ENCODE peak calls at places on chromosomes 1 and 21, in nine cellular contexts. A is HEK293T; B is heart right ventricle; L is EH; K is dorsolateral prefrontal cortex; D is stimulated activated CD8-positive, alpha-beta memory T cell treated with anti-CD3 and anti-CD28 coated beads, Interleukin-4, amount 100 ng/mL, for 1 hour; X is activated CD8-positive, alpha-beta T cell treated with anti-CD3 and anti-CD28 coated beads for 36 hours; R is H7; E is heart left ventricle. U is an unnamed sample.

GRCh38 chr21:36237441-36237840 is 80.8 kb downstream of the DOP1B start:
- DNase-seq in A (no peak), B (no peak), L (no peak), K (peak; percentile 14), D (no peak), X (no peak), R (no peak), E (no peak), U (no peak)

GRCh38 chr1:184615301-184615700 is 139.4 kb downstream of the EDEM3 start:
- DNase-seq in A (no peak), B (no peak), L (no peak), K (no peak), D (no peak), X (no peak), R (no peak), E (no peak), U (no peak)

GRCh38 chr1:160428655-160429054 is 28.3 kb downstream of the VANGL2 start:
- DNase-seq in A (peak; percentile 66), B (peak; percentile 37), L (peak; percentile 48), K (peak; percentile 63), D (no peak), X (peak; percentile 42), R (peak; percentile 74), E (no peak), U (no peak)

GRCh38 chr1:246428542-246429308 is 78.4 kb downstream of the SMYD3 start:
- DNase-seq in A (no peak), B (no peak), L (peak; percentile 96), K (no peak), D (no peak), X (peak; percentile 72), R (no peak), E (no peak), U (no peak)

GRCh38 chr21:29372063-29372802 is 73.5 kb downstream of the BACH1 start:
- DNase-seq in A (peak; percentile 77), B (no peak), L (peak; percentile 82), K (peak; percentile 61), D (no peak), X (peak; percentile 66), R (peak; percentile 36), E (peak; percentile 34), U (peak; percentile 26)

GRCh38 chr1:93087532-93087931 is 8.4 kb downstream of the MTF2 start:
- DNase-seq in A (no peak), B (no peak), L (no peak), K (no peak), D (no peak), X (no peak), R (no peak), E (no peak), U (no peak)

GRCh38 chr1:112704908-112705627 is 1.9 kb downstream of the RHOC start:
- DNase-seq in A (peak; percentile 76), B (peak; percentile 85), L (peak; percentile 99), K (no peak), D (no peak), X (peak; percentile 83), R (peak; percentile 96), E (peak; percentile 95), U (peak; percentile 66)

GRCh38 chr1:202659541-202659940 is 50.7 kb downstream of the SYT2 start:
- DNase-seq in A (no peak), B (no peak), L (no peak), K (peak; percentile 87), D (no peak), X (no peak), R (no peak), E (no peak), U (no peak)

GRCh38 chr1:116811321-116811720 is 57.1 kb downstream of the CD2 start:
- DNase-seq in A (no peak), B (no peak), L (no peak), K (no peak), D (no peak), X (no peak), R (no peak), E (no peak), U (no peak)

GRCh38 chr1:223195281-223195680 is 52.2 kb upstream of the TLR5 start:
- DNase-seq in A (no peak), B (no peak), L (no peak), K (no peak), D (no peak), X (no peak), R (no peak), E (no peak), U (no peak)

GRCh38 chr1:181675091-181675490 is 191.8 kb downstream of the CACNA1E start:
- DNase-seq in A (no peak), B (no peak), L (no peak), K (no peak), D (no peak), X (no peak), R (no peak), E (no peak), U (no peak)

GRCh38 chr1:4653328-4653660 is 1.1 kb upstream of the AJAP1 start:
- DNase-seq in A (no peak), B (no peak), L (no peak), K (no peak), D (no peak), X (no peak), R (peak; percentile 70), E (no peak), U (no peak)

GRCh38 chr1:116491985-116492811 is 78.6 kb downstream of the CD58 start:
- DNase-seq in A (no peak), B (no peak), L (peak; percentile 50), K (no peak), D (no peak), X (no peak), R (no peak), E (no peak), U (no peak)

GRCh38 chr1:197391303-197392226 is 123.5 kb downstream of the CRB1 start:
- DNase-seq in A (no peak), B (no peak), L (peak; percentile 16), K (no peak), D (no peak), X (no peak), R (no peak), E (no peak), U (peak; percentile 37)

GRCh38 chr1:61183471-61184034 is 101.2 kb downstream of the NFIA start:
- DNase-seq in A (no peak), B (peak; percentile 29), L (peak; percentile 25), K (no peak), D (no peak), X (no peak), R (no peak), E (peak; percentile 42), U (no peak)

GRCh38 chr1:208119225-208119606 is 125.0 kb downstream of the PLXNA2 start:
- DNase-seq in A (no peak), B (no peak), L (no peak), K (no peak), D (no peak), X (no peak), R (no peak), E (no peak), U (no peak)

GRCh38 chr1:188689542-188689941 is 1788.1 kb downstream of the BRINP3 start:
- DNase-seq in A (no peak), B (no peak), L (no peak), K (no peak), D (no peak), X (no peak), R (peak; percentile 8), E (no peak), U (no peak)

GRCh38 chr21:41705546-41706262 is 61.1 kb downstream of the RIPK4 start:
- DNase-seq in A (no peak), B (no peak), L (no peak), K (no peak), D (no peak), X (no peak), R (no peak), E (no peak), U (no peak)

GRCh38 chr1:199545780-199546179 is 481.7 kb upstream of the NR5A2 start:
- DNase-seq in A (peak; percentile 25), B (no peak), L (no peak), K (no peak), D (no peak), X (peak; percentile 12), R (peak; percentile 8), E (no peak), U (no peak)

GRCh38 chr1:54967372-54967771 is 13.1 kb upstream of the TMEM61 start:
- DNase-seq in A (no peak), B (no peak), L (peak; percentile 46), K (no peak), D (no peak), X (no peak), R (no peak), E (no peak), U (no peak)

GRCh38 chr1:207081106-207081505 is 7.6 kb upstream of the C4BPB start:
- DNase-seq in A (no peak), B (no peak), L (no peak), K (no peak), D (no peak), X (no peak), R (no peak), E (no peak), U (no peak)

GRCh38 chr1:187374130-187374529 is 545.4 kb downstream of the PLA2G4A start:
- DNase-seq in A (no peak), B (no peak), L (no peak), K (no peak), D (no peak), X (no peak), R (no peak), E (no peak), U (no peak)

GRCh38 chr1:245641384-245641783 is 486.6 kb downstream of the KIF26B start:
- DNase-seq in A (no peak), B (no peak), L (no peak), K (no peak), D (no peak), X (no peak), R (no peak), E (no peak), U (no peak)

GRCh38 chr1:3454811-3455618 is 550 bp downstream of the ARHGEF16 start:
- DNase-seq in A (peak; percentile 41), B (peak; percentile 63), L (no peak), K (no peak), D (no peak), X (no peak), R (peak; percentile 98), E (peak; percentile 47), U (no peak)

GRCh38 chr1:167360120-167360519 is 139.4 kb downstream of the POU2F1 start:
- DNase-seq in A (no peak), B (no peak), L (peak; percentile 37), K (no peak), D (no peak), X (no peak), R (no peak), E (no peak), U (no peak)

GRCh38 chr1:11058595-11059165 is 1.1 kb downstream of the SRM start:
- DNase-seq in A (no peak), B (no peak), L (no peak), K (no peak), D (no peak), X (no peak), R (peak; percentile 72), E (no peak), U (no peak)

GRCh38 chr1:234489692-234490065 is 10.7 kb upstream of the TARBP1 start:
- DNase-seq in A (no peak), B (no peak), L (no peak), K (no peak), D (no peak), X (no peak), R (no peak), E (no peak), U (no peak)

GRCh38 chr1:167442142-167442848 is 76.0 kb downstream of the CD247 start:
- DNase-seq in A (peak; percentile 92), B (peak; percentile 87), L (peak; percentile 75), K (peak; percentile 82), D (peak; percentile 68), X (peak; percentile 93), R (peak; percentile 93), E (peak; percentile 87), U (peak; percentile 17)

GRCh38 chr1:7538849-7539771 is 232.0 kb upstream of the VAMP3 start:
- DNase-seq in A (no peak), B (no peak), L (peak; percentile 21), K (no peak), D (no peak), X (no peak), R (no peak), E (peak; percentile 30), U (no peak)

U was measured in retinal pigment epithelial cell.